ENCODE peak calls at places on chromosomes 1 and 21, in six cellular contexts. K, X, L, D, W and B are unnamed samples.
A peak's percentile ranks its signal among the peaks of the same experiment; 100 is the strongest.

GRCh38 chr1:110475358-110476027 is 24.5 kb downstream of the PROK1 start:
- DNase-seq in K (no peak), X (no peak), L (peak; percentile 25), D (no peak), W (peak; percentile 85), B (no peak)

GRCh38 chr1:172960454-172961208 is 90.1 kb downstream of the TNFSF18 start:
- DNase-seq in K (no peak), X (peak; percentile 7), L (no peak), D (peak; percentile 70), W (no peak), B (no peak)

GRCh38 chr21:36487641-36488307 is 7.9 kb upstream of the CLDN14 start:
- DNase-seq in K (no peak), X (no peak), L (peak; percentile 87), D (no peak), W (no peak), B (no peak)

GRCh38 chr1:166151804-166152203 is 15.0 kb downstream of the FAM78B start:
- DNase-seq in K (no peak), X (no peak), L (no peak), D (no peak), W (no peak), B (no peak)

GRCh38 chr1:38831753-38832734 is 27.5 kb downstream of the RRAGC start:
- DNase-seq in K (no peak), X (no peak), L (no peak), D (no peak), W (no peak), B (no peak)

GRCh38 chr1:206608108-206608698 is 4.1 kb downstream of the EIF2D start:
- DNase-seq in K (peak; percentile 42), X (peak; percentile 65), L (peak; percentile 33), D (no peak), W (peak; percentile 45), B (no peak)

GRCh38 chr1:233347338-233347737 is 19.8 kb downstream of the MAP3K21 start:
- DNase-seq in K (no peak), X (no peak), L (no peak), D (no peak), W (no peak), B (no peak)

GRCh38 chr1:1430114-1430982 is 5.1 kb upstream of the VWA1 start:
- DNase-seq in K (no peak), X (peak; percentile 74), L (no peak), D (no peak), W (peak; percentile 88), B (no peak)

GRCh38 chr1:62746086-62746808 is 37.7 kb upstream of the ATG4C start:
- DNase-seq in K (no peak), X (peak; percentile 65), L (peak; percentile 36), D (peak; percentile 15), W (peak; percentile 37), B (no peak)

GRCh38 chr1:94654031-94654430 is 112.5 kb upstream of the F3 start:
- DNase-seq in K (no peak), X (no peak), L (peak; percentile 65), D (peak; percentile 53), W (peak; percentile 96), B (no peak)

GRCh38 chr1:56578963-56579875 is at the start of gene PLPP3:
- DNase-seq in K (no peak), X (peak; percentile 90), L (peak; percentile 85), D (no peak), W (peak; percentile 93), B (no peak)

GRCh38 chr1:187032982-187033705 is 204.4 kb downstream of the PLA2G4A start:
- DNase-seq in K (no peak), X (no peak), L (no peak), D (no peak), W (no peak), B (no peak)

GRCh38 chr1:149888160-149888998 is 11.0 kb upstream of the BOLA1 start:
- DNase-seq in K (peak; percentile 57), X (peak; percentile 97), L (peak; percentile 82), D (no peak), W (peak; percentile 97), B (no peak)

GRCh38 chr1:160090760-160091159 is 7.7 kb downstream of the IGSF8 start:
- DNase-seq in K (no peak), X (no peak), L (no peak), D (no peak), W (no peak), B (no peak)

GRCh38 chr1:1431006-1431844 is 4.3 kb upstream of the VWA1 start:
- DNase-seq in K (no peak), X (no peak), L (no peak), D (no peak), W (peak; percentile 34), B (no peak)

GRCh38 chr1:1567152-1567830 is 7.4 kb downstream of the SSU72 start:
- DNase-seq in K (no peak), X (no peak), L (no peak), D (no peak), W (no peak), B (no peak)

GRCh38 chr1:24905355-24905978 is 24.6 kb downstream of the RUNX3 start:
- DNase-seq in K (no peak), X (no peak), L (no peak), D (no peak), W (no peak), B (no peak)

GRCh38 chr1:237799762-237800474 is 90.8 kb downstream of the ZP4 start:
- DNase-seq in K (peak; percentile 11), X (peak; percentile 90), L (peak; percentile 77), D (peak; percentile 15), W (peak; percentile 93), B (no peak)

GRCh38 chr1:165896277-165896676 is 68.9 kb downstream of the UCK2 start:
- DNase-seq in K (no peak), X (no peak), L (peak; percentile 68), D (no peak), W (no peak), B (no peak)

GRCh38 chr1:234230414-234230862 is 142.8 kb upstream of the COA6 start:
- DNase-seq in K (no peak), X (no peak), L (no peak), D (no peak), W (peak; percentile 79), B (no peak)

GRCh38 chr21:44969965-44970755 is 30.3 kb downstream of the SLX9 start:
- DNase-seq in K (peak; percentile 16), X (no peak), L (no peak), D (no peak), W (peak; percentile 65), B (no peak)

GRCh38 chr21:46190491-46191131 is 6.4 kb upstream of the SPATC1L start:
- DNase-seq in K (no peak), X (no peak), L (no peak), D (no peak), W (no peak), B (peak; percentile 84)

GRCh38 chr1:38138498-38139233 is 92.1 kb upstream of the POU3F1 start:
- DNase-seq in K (no peak), X (no peak), L (peak; percentile 90), D (peak; percentile 88), W (peak; percentile 67), B (no peak)

GRCh38 chr1:54571803-54572202 is 23.8 kb downstream of the ACOT11 start:
- DNase-seq in K (no peak), X (peak; percentile 67), L (no peak), D (no peak), W (peak; percentile 84), B (no peak)

GRCh38 chr21:41955516-41955915 is 1.7 kb upstream of the C2CD2 start:
- DNase-seq in K (no peak), X (no peak), L (no peak), D (no peak), W (no peak), B (no peak)

GRCh38 chr21:41954654-41955499 is 1.1 kb upstream of the C2CD2 start:
- DNase-seq in K (no peak), X (no peak), L (no peak), D (no peak), W (no peak), B (no peak)

GRCh38 chr21:41952568-41953248 is 1.1 kb downstream of the C2CD2 start:
- DNase-seq in K (no peak), X (peak; percentile 49), L (peak; percentile 24), D (no peak), W (peak; percentile 22), B (no peak)

GRCh38 chr21:41953249-41953830 is 478 bp downstream of the C2CD2 start:
- DNase-seq in K (no peak), X (peak; percentile 32), L (peak; percentile 31), D (no peak), W (peak; percentile 13), B (no peak)

DNA sequence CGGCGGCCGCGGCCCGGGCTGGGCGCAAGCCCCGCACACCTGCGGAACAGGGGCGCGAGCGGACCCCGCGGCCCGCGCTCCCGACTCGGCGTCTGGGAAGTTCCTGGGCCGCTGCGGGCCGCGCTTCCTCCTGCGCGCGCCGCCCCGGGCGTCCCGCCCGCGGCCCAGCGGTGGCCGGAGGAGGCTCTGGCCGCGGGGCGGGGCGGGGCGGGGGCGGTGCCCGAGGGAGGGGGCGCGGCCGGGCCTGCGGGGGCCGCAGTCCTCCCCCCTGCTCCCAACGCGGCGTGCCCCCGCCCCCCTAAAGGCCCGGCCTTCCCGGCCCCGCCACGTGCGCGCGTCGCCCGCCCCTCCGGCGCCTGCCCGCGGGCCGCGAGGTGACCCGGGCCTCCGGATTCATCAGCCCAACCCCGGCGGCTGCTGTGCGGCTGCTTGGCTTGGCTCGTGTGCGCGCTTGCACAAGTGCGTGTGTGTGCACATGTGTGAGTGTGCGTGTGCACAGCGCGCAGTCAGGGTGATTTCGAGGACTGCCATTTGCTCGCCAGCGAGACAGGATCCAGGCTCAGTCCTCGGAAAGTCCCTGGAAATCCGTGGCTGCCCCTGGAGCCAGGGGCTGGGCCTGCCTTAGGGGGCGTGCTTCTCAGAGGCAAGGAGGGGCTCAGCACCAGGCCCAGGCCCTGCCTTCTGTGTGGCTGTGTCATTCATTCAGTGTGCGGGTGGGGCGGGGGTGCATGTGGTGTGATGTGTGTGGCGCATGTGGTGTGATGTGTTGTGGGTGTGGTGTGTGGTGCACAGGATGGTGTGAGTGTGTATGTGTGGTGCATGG is at the start of gene C2CD2:
- DNase-seq in K (no peak), X (peak; percentile 78), L (peak; percentile 50), D (no peak), W (peak; percentile 85), B (no peak)
- H3K4me3 ChIP-seq in K (peak within 1 kb of the TSS; percentile 51), X (peak within 1 kb of the TSS; percentile 66), L (peak within 1 kb of the TSS; percentile 76), D (peak within 1 kb of the TSS; percentile 56), W (peak within 1 kb of the TSS; percentile 29), B (peak within 1 kb of the TSS; percentile 75)

GRCh38 chr21:18117116-18117515 is 127.5 kb upstream of the CHODL start:
- DNase-seq in K (no peak), X (no peak), L (no peak), D (no peak), W (no peak), B (no peak)

GRCh38 chr21:18114735-18115134 is 129.9 kb upstream of the CHODL start:
- DNase-seq in K (no peak), X (no peak), L (no peak), D (no peak), W (no peak), B (no peak)
- H3K4me3 ChIP-seq in K (no peak overlapping the region), X (no peak overlapping the region), L (no peak overlapping the region), D (no peak overlapping the region), W (no peak overlapping the region), B (no peak overlapping the region)

DNA sequence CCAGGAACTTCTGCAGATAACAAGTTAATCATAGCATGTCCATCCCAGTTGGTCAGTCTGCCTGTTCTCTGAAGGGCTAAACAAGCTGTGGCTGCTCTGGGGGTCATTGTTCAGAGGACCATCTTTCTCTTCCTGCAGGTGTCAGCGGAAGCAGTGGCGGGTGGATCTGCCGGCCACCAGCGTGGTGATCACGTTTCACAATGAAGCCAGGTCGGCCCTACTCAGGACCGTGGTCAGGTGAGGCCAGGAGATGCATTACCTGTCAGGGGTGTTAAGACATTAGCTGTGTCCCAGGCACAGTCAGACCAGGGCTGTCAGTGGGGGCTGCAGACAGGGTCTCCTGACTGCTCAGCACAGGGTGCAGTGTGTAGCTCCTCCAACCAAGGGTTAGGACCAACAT is 168.8 kb downstream of the GALNT2 start:
- DNase-seq in K (no peak), X (no peak), L (no peak), D (no peak), W (no peak), B (no peak)
- H3K4me3 ChIP-seq in K (no peak overlapping the region), X (no peak overlapping the region), L (no peak overlapping the region), D (no peak overlapping the region), W (no peak overlapping the region), B (no peak overlapping the region)

GRCh38 chr1:6418668-6419396 is 887 bp downstream of the HES2 start:
- DNase-seq in K (no peak), X (peak; percentile 65), L (no peak), D (no peak), W (peak; percentile 30), B (no peak)
- H3K4me3 ChIP-seq in K (no peak overlapping the region), X (peak overlapping the region; percentile 65), L (peak overlapping the region; percentile 56), D (peak overlapping the region; percentile 37), W (no peak overlapping the region), B (peak overlapping the region; percentile 47)